ENCODE peak calls at places on chromosomes 13 and 19, in eight cellular contexts. V is natural killer cell; F is CD4-positive, CD25-positive, alpha-beta regulatory T cell; Q is activated CD8-positive, alpha-beta memory T cell treated with anti-CD3 and anti-CD28 coated beads, Interleukin-2, amount 10 ng/mL, durations not matched to agents 7 days and 5 days; C is activated CD8-positive, alpha-beta T cell treated with anti-CD3 and anti-CD28 coated beads for 36 hours; M is foreskin keratinocyte; G is left lung; A is CD4-positive, alpha-beta T cell. I is an unnamed sample.

GRCh38 chr13:27372896-27373295 is 51.5 kb upstream of the GTF3A start:
- ATAC-seq in V (no peak), F (no peak), Q (no peak), C (no peak), M (no peak), G (peak), A (no peak), I (no peak)

GRCh38 chr19:46925548-46925950 is 64.8 kb downstream of the ARHGAP35 start:
- ATAC-seq in V (no peak), F (no peak), Q (no peak), C (no peak), M (peak), G (peak), A (no peak), I (peak)

GRCh38 chr19:947090-947706 is 21.4 kb downstream of the ARID3A start:
- ATAC-seq in V (no peak), F (no peak), Q (no peak), C (no peak), M (no peak), G (no peak), A (no peak), I (no peak)

GRCh38 chr19:45179063-45179847 is 671 bp downstream of the BLOC1S3 start:
- ATAC-seq in V (no peak), F (no peak), Q (no peak), C (no peak), M (no peak), G (peak), A (no peak), I (no peak)

GRCh38 chr19:29583196-29584006 is 22.7 kb upstream of the POP4 start:
- ATAC-seq in V (no peak), F (no peak), Q (no peak), C (no peak), M (peak), G (no peak), A (no peak), I (no peak)

GRCh38 chr19:16978839-16979802 is 47.5 kb downstream of the CPAMD8 start:
- ATAC-seq in V (no peak), F (no peak), Q (no peak), C (no peak), M (no peak), G (no peak), A (no peak), I (no peak)

GRCh38 chr19:5914358-5914774 is 312 bp downstream of the CAPS start:
- ATAC-seq in V (no peak), F (no peak), Q (no peak), C (no peak), M (no peak), G (peak), A (no peak), I (peak)

GRCh38 chr19:54271106-54271505 is 9.8 kb downstream of the LILRB2 start:
- ATAC-seq in V (no peak), F (peak), Q (no peak), C (no peak), M (no peak), G (peak), A (no peak), I (no peak)

GRCh38 chr19:39820696-39821095 is 13.3 kb downstream of the DYRK1B start:
- ATAC-seq in V (no peak), F (no peak), Q (no peak), C (no peak), M (no peak), G (no peak), A (no peak), I (no peak)

GRCh38 chr19:39320948-39321831 is 527 bp upstream of the LRFN1 start:
- ATAC-seq in V (no peak), F (no peak), Q (no peak), C (no peak), M (no peak), G (no peak), A (no peak), I (no peak)

GRCh38 chr19:290539-291521 is at the start of gene PLPP2:
- ATAC-seq in V (peak), F (no peak), Q (no peak), C (peak), M (peak), G (peak), A (no peak), I (peak)

GRCh38 chr19:46115396-46116109 is 8.9 kb downstream of the IGFL3 start:
- ATAC-seq in V (no peak), F (no peak), Q (peak), C (peak), M (peak), G (peak), A (no peak), I (peak)

GRCh38 chr13:60143775-60144174 is 20.0 kb downstream of the DIAPH3 start:
- ATAC-seq in V (no peak), F (no peak), Q (no peak), C (no peak), M (no peak), G (no peak), A (no peak), I (no peak)

GRCh38 chr13:44305845-44306244 is 67.8 kb upstream of the SERP2 start:
- ATAC-seq in V (no peak), F (no peak), Q (no peak), C (no peak), M (no peak), G (peak), A (no peak), I (no peak)

GRCh38 chr13:46575843-46576242 is 22.9 kb downstream of the LRCH1 start:
- ATAC-seq in V (no peak), F (no peak), Q (no peak), C (no peak), M (peak), G (peak), A (no peak), I (no peak)

GRCh38 chr13:114140131-114140908 is 7.9 kb upstream of the RASA3 start:
- ATAC-seq in V (peak), F (no peak), Q (peak), C (peak), M (no peak), G (no peak), A (peak), I (no peak)

GRCh38 chr19:16227837-16228636 is 30.3 kb downstream of the AP1M1 start:
- ATAC-seq in V (no peak), F (no peak), Q (no peak), C (no peak), M (no peak), G (no peak), A (no peak), I (no peak)

GRCh38 chr13:99332456-99332855 is 25.3 kb upstream of the GPR183 start:
- ATAC-seq in V (no peak), F (no peak), Q (no peak), C (no peak), M (no peak), G (no peak), A (no peak), I (no peak)

GRCh38 chr13:102597029-102598015 is 536 bp downstream of the TPP2 start:
- ATAC-seq in V (no peak), F (no peak), Q (peak), C (peak), M (peak), G (peak), A (no peak), I (peak)

GRCh38 chr19:23774156-23774971 is 15.7 kb upstream of the ZNF681 start:
- ATAC-seq in V (no peak), F (no peak), Q (no peak), C (no peak), M (no peak), G (no peak), A (no peak), I (peak)

GRCh38 chr13:21691500-21691899 is 20.6 kb downstream of the FGF9 start:
- ATAC-seq in V (no peak), F (no peak), Q (no peak), C (no peak), M (no peak), G (no peak), A (no peak), I (no peak)

GRCh38 chr19:14112051-14112808 is 5.3 kb downstream of the PRKACA start:
- ATAC-seq in V (no peak), F (no peak), Q (no peak), C (no peak), M (no peak), G (peak), A (no peak), I (no peak)

GRCh38 chr13:34322416-34323074 is 504.6 kb downstream of the RFC3 start:
- ATAC-seq in V (no peak), F (no peak), Q (no peak), C (no peak), M (no peak), G (peak), A (no peak), I (no peak)

GRCh38 chr13:85313761-85314503 is 485.3 kb downstream of the SLITRK6 start:
- ATAC-seq in V (no peak), F (no peak), Q (no peak), C (no peak), M (peak), G (no peak), A (no peak), I (peak)

GRCh38 chr19:24054044-24054935 is 32.7 kb upstream of the ZNF254 start:
- ATAC-seq in V (no peak), F (peak), Q (peak), C (peak), M (peak), G (peak), A (no peak), I (peak)

GRCh38 chr19:30028118-30028991 is 86.3 kb downstream of the URI1 start:
- ATAC-seq in V (no peak), F (no peak), Q (no peak), C (no peak), M (no peak), G (no peak), A (no peak), I (no peak)

GRCh38 chr13:77185721-77186120 is 141.2 kb downstream of the MYCBP2 start:
- ATAC-seq in V (no peak), F (no peak), Q (no peak), C (no peak), M (peak), G (no peak), A (no peak), I (no peak)

GRCh38 chr19:57389730-57390598 is at the start of gene ZNF548:
- ATAC-seq in V (peak), F (peak), Q (peak), C (peak), M (peak), G (peak), A (peak), I (peak)

GRCh38 chr19:35882074-35882832 is 13.9 kb downstream of the APLP1 start:
- ATAC-seq in V (peak), F (peak), Q (peak), C (peak), M (no peak), G (peak), A (peak), I (peak)

GRCh38 chr19:46772170-46773017 is 16.0 kb downstream of the SLC1A5 start:
- ATAC-seq in V (no peak), F (no peak), Q (no peak), C (no peak), M (no peak), G (peak), A (no peak), I (no peak)

GRCh38 chr19:2332341-2333026 is 4.0 kb downstream of the SPPL2B start:
- ATAC-seq in V (no peak), F (no peak), Q (no peak), C (peak), M (no peak), G (no peak), A (peak), I (peak)

GRCh38 chr19:6062274-6062673 is 48.0 kb downstream of the RFX2 start:
- ATAC-seq in V (peak), F (peak), Q (peak), C (peak), M (no peak), G (peak), A (peak), I (peak)